ENCODE peak calls at places on chromosomes 2 and 18, in six cellular contexts. One of them, this sample, is unnamed.

GRCh38 chr2:112811841-112812306 is 24.7 kb downstream of the IL1B start:
- DNase-seq in lower leg skin: no peak
- DNase-seq in pancreas: no peak
- DNase-seq in ovary: no peak
- DNase-seq in prostate gland: no peak
- DNase-seq in HepG2: peak; percentile 24
- DNase-seq in this sample: no peak

GRCh38 chr18:78406743-78407455 is 572.7 kb upstream of the SALL3 start:
- DNase-seq in ovary: no peak
- DNase-seq in pancreas: peak; percentile 25
- DNase-seq in lower leg skin: peak; percentile 72
- DNase-seq in prostate gland: peak; percentile 87
- DNase-seq in HepG2: no peak
- DNase-seq in this sample: no peak

GRCh38 chr2:121099329-121100318 is 185.4 kb downstream of the TFCP2L1 start:
- DNase-seq in prostate gland: no peak
- DNase-seq in ovary: no peak
- DNase-seq in pancreas: no peak
- DNase-seq in lower leg skin: no peak
- DNase-seq in HepG2: no peak
- DNase-seq in this sample: no peak

GRCh38 chr18:3713708-3714107 is 263.7 kb downstream of the TGIF1 start:
- DNase-seq in ovary: no peak
- DNase-seq in prostate gland: no peak
- DNase-seq in HepG2: no peak
- DNase-seq in pancreas: no peak
- DNase-seq in lower leg skin: no peak
- DNase-seq in this sample: no peak

GRCh38 chr18:67132919-67133318 is 383.6 kb downstream of the DSEL start:
- DNase-seq in ovary: no peak
- DNase-seq in pancreas: no peak
- DNase-seq in HepG2: no peak
- DNase-seq in prostate gland: no peak
- DNase-seq in lower leg skin: no peak
- DNase-seq in this sample: no peak

GRCh38 chr2:143513081-143513480 is 383.9 kb downstream of the ARHGAP15 start:
- DNase-seq in lower leg skin: no peak
- DNase-seq in prostate gland: no peak
- DNase-seq in ovary: peak; percentile 68
- DNase-seq in HepG2: peak; percentile 16
- DNase-seq in pancreas: no peak
- DNase-seq in this sample: no peak

GRCh38 chr18:24293254-24293653 is 104.4 kb downstream of the OSBPL1A start:
- DNase-seq in prostate gland: no peak
- DNase-seq in pancreas: no peak
- DNase-seq in HepG2: no peak
- DNase-seq in ovary: no peak
- DNase-seq in lower leg skin: no peak
- DNase-seq in this sample: no peak

GRCh38 chr2:121266543-121267106 is 18.4 kb downstream of the TFCP2L1 start:
- DNase-seq in lower leg skin: peak; percentile 14
- DNase-seq in prostate gland: no peak
- DNase-seq in pancreas: no peak
- DNase-seq in ovary: no peak
- DNase-seq in HepG2: no peak
- DNase-seq in this sample: no peak

GRCh38 chr2:25851740-25852503 is 26.4 kb downstream of the ASXL2 start:
- DNase-seq in lower leg skin: no peak
- DNase-seq in ovary: no peak
- DNase-seq in prostate gland: no peak
- DNase-seq in pancreas: no peak
- DNase-seq in HepG2: peak; percentile 86
- DNase-seq in this sample: no peak

GRCh38 chr2:63572001-63572400 is 16.3 kb downstream of the WDPCP start:
- DNase-seq in HepG2: no peak
- DNase-seq in lower leg skin: no peak
- DNase-seq in prostate gland: no peak
- DNase-seq in ovary: no peak
- DNase-seq in pancreas: no peak
- DNase-seq in this sample: no peak

GRCh38 chr18:29418136-29418535 is 1241.2 kb upstream of the CDH2 start:
- DNase-seq in lower leg skin: no peak
- DNase-seq in prostate gland: no peak
- DNase-seq in HepG2: no peak
- DNase-seq in ovary: no peak
- DNase-seq in pancreas: no peak
- DNase-seq in this sample: no peak

GRCh38 chr2:207260947-207261346 is 95.2 kb upstream of the KLF7 start:
- DNase-seq in prostate gland: no peak
- DNase-seq in pancreas: no peak
- DNase-seq in HepG2: no peak
- DNase-seq in lower leg skin: no peak
- DNase-seq in ovary: no peak
- DNase-seq in this sample: no peak

GRCh38 chr18:48539406-48540328 is 836 bp downstream of the CTIF start:
- DNase-seq in HepG2: no peak
- DNase-seq in pancreas: no peak
- DNase-seq in ovary: peak; percentile 61
- DNase-seq in prostate gland: no peak
- DNase-seq in lower leg skin: peak; percentile 90
- DNase-seq in this sample: peak; percentile 26

GRCh38 chr2:3662239-3662638 is 4.2 kb downstream of the ALLC start:
- DNase-seq in HepG2: no peak
- DNase-seq in ovary: no peak
- DNase-seq in pancreas: no peak
- DNase-seq in prostate gland: no peak
- DNase-seq in lower leg skin: peak; percentile 34
- DNase-seq in this sample: no peak

GRCh38 chr2:73283545-73284295 is 558 bp downstream of the FBXO41 start:
- DNase-seq in prostate gland: no peak
- DNase-seq in pancreas: no peak
- DNase-seq in HepG2: no peak
- DNase-seq in lower leg skin: peak; percentile 81
- DNase-seq in ovary: no peak
- DNase-seq in this sample: no peak

GRCh38 chr2:61044596-61044995 is 21.1 kb upstream of the SANBR start:
- DNase-seq in HepG2: no peak
- DNase-seq in pancreas: no peak
- DNase-seq in prostate gland: no peak
- DNase-seq in ovary: no peak
- DNase-seq in lower leg skin: no peak
- DNase-seq in this sample: no peak

GRCh38 chr2:134421556-134422328 is 167.9 kb downstream of the MGAT5 start:
- DNase-seq in lower leg skin: no peak
- DNase-seq in ovary: no peak
- DNase-seq in pancreas: no peak
- DNase-seq in prostate gland: no peak
- DNase-seq in HepG2: no peak
- DNase-seq in this sample: no peak

GRCh38 chr2:197328461-197328860 is 17.9 kb upstream of the ANKRD44 start:
- DNase-seq in ovary: no peak
- DNase-seq in lower leg skin: no peak
- DNase-seq in HepG2: no peak
- DNase-seq in prostate gland: no peak
- DNase-seq in pancreas: no peak
- DNase-seq in this sample: no peak

GRCh38 chr18:36465970-36466369 is 168.5 kb downstream of the FHOD3 start:
- DNase-seq in prostate gland: no peak
- DNase-seq in HepG2: no peak
- DNase-seq in pancreas: no peak
- DNase-seq in lower leg skin: no peak
- DNase-seq in ovary: no peak
- DNase-seq in this sample: no peak

GRCh38 chr2:224042191-224042696 is 3.2 kb upstream of the SERPINE2 start:
- DNase-seq in prostate gland: no peak
- DNase-seq in HepG2: no peak
- DNase-seq in ovary: peak; percentile 43
- DNase-seq in pancreas: no peak
- DNase-seq in lower leg skin: no peak
- DNase-seq in this sample: no peak

GRCh38 chr2:186617771-186618170 is 27.9 kb downstream of the ITGAV start:
- DNase-seq in ovary: no peak
- DNase-seq in prostate gland: no peak
- DNase-seq in HepG2: no peak
- DNase-seq in lower leg skin: no peak
- DNase-seq in pancreas: no peak
- DNase-seq in this sample: no peak

GRCh38 chr2:215793747-215794595 is 219.4 kb downstream of the MREG start:
- DNase-seq in pancreas: peak; percentile 27
- DNase-seq in lower leg skin: no peak
- DNase-seq in prostate gland: no peak
- DNase-seq in ovary: no peak
- DNase-seq in HepG2: peak; percentile 100
- DNase-seq in this sample: no peak

GRCh38 chr2:112032615-112033457 is 22.2 kb upstream of the TMEM87B start:
- DNase-seq in ovary: peak; percentile 46
- DNase-seq in lower leg skin: no peak
- DNase-seq in HepG2: no peak
- DNase-seq in prostate gland: peak; percentile 75
- DNase-seq in pancreas: peak; percentile 73
- DNase-seq in this sample: no peak

GRCh38 chr2:182540236-182540635 is 113.4 kb upstream of the PDE1A start:
- DNase-seq in pancreas: no peak
- DNase-seq in ovary: no peak
- DNase-seq in prostate gland: no peak
- DNase-seq in lower leg skin: no peak
- DNase-seq in HepG2: no peak
- DNase-seq in this sample: no peak

GRCh38 chr18:12744103-12744502 is 41.3 kb downstream of the PSMG2 start:
- DNase-seq in prostate gland: no peak
- DNase-seq in pancreas: no peak
- DNase-seq in HepG2: peak; percentile 64
- DNase-seq in ovary: no peak
- DNase-seq in lower leg skin: no peak
- DNase-seq in this sample: no peak

GRCh38 chr2:224807153-224807964 is 91.2 kb upstream of the CCDC195 start:
- DNase-seq in ovary: no peak
- DNase-seq in pancreas: no peak
- DNase-seq in HepG2: no peak
- DNase-seq in prostate gland: no peak
- DNase-seq in lower leg skin: no peak
- DNase-seq in this sample: no peak

GRCh38 chr2:44244135-44244871 is 31.0 kb upstream of the SLC3A1 start:
- DNase-seq in ovary: peak; percentile 51
- DNase-seq in pancreas: peak; percentile 77
- DNase-seq in HepG2: peak; percentile 77
- DNase-seq in lower leg skin: no peak
- DNase-seq in prostate gland: peak; percentile 77
- DNase-seq in this sample: no peak

GRCh38 chr2:143830476-143830875 is 689.4 kb downstream of the ZEB2 start:
- DNase-seq in pancreas: no peak
- DNase-seq in ovary: no peak
- DNase-seq in prostate gland: no peak
- DNase-seq in HepG2: no peak
- DNase-seq in lower leg skin: no peak
- DNase-seq in this sample: no peak

GRCh38 chr2:113851640-113852039 is 38.2 kb upstream of the ACTR3 start:
- DNase-seq in prostate gland: no peak
- DNase-seq in HepG2: no peak
- DNase-seq in lower leg skin: no peak
- DNase-seq in pancreas: peak; percentile 40
- DNase-seq in ovary: peak; percentile 33
- DNase-seq in this sample: no peak

GRCh38 chr2:223469270-223470057 is 132.7 kb downstream of the SCG2 start:
- DNase-seq in ovary: no peak
- DNase-seq in lower leg skin: peak; percentile 89
- DNase-seq in HepG2: no peak
- DNase-seq in prostate gland: no peak
- DNase-seq in pancreas: no peak
- DNase-seq in this sample: no peak

GRCh38 chr18:38695559-38696270 is 1130.1 kb upstream of the CELF4 start:
- DNase-seq in pancreas: no peak
- DNase-seq in lower leg skin: no peak
- DNase-seq in prostate gland: no peak
- DNase-seq in ovary: no peak
- DNase-seq in HepG2: no peak
- DNase-seq in this sample: no peak

GRCh38 chr2:149160701-149161217 is 122.3 kb downstream of the LYPD6B start:
- DNase-seq in pancreas: no peak
- DNase-seq in HepG2: no peak
- DNase-seq in ovary: no peak
- DNase-seq in lower leg skin: no peak
- DNase-seq in prostate gland: no peak
- DNase-seq in this sample: no peak

GRCh38 chr18:7281579-7281978 is 50.7 kb downstream of the LRRC30 start:
- DNase-seq in HepG2: no peak
- DNase-seq in lower leg skin: no peak
- DNase-seq in prostate gland: no peak
- DNase-seq in pancreas: no peak
- DNase-seq in ovary: no peak
- DNase-seq in this sample: no peak

GRCh38 chr2:133641497-133641896 is 73.2 kb upstream of the NCKAP5 start:
- DNase-seq in HepG2: no peak
- DNase-seq in lower leg skin: peak; percentile 90
- DNase-seq in ovary: no peak
- DNase-seq in prostate gland: peak; percentile 89
- DNase-seq in pancreas: no peak
- DNase-seq in this sample: no peak

GRCh38 chr2:104965900-104966299 is 72.0 kb upstream of the MRPS9 start:
- DNase-seq in pancreas: no peak
- DNase-seq in HepG2: no peak
- DNase-seq in prostate gland: no peak
- DNase-seq in lower leg skin: no peak
- DNase-seq in ovary: no peak
- DNase-seq in this sample: no peak
- TF ChIP-seq CTCF in pancreas: no peak
- TF ChIP-seq CTCF in HepG2: no peak
- TF ChIP-seq CTCF in prostate gland: no peak
- TF ChIP-seq CTCF in lower leg skin: no peak
- TF ChIP-seq CTCF in ovary: no peak
- TF ChIP-seq CTCF in this sample: no peak

GRCh38 chr2:150599889-150600288 is 112.4 kb upstream of the RND3 start:
- DNase-seq in ovary: no peak
- DNase-seq in HepG2: no peak
- DNase-seq in prostate gland: no peak
- DNase-seq in lower leg skin: no peak
- DNase-seq in pancreas: no peak
- DNase-seq in this sample: no peak
- TF ChIP-seq CTCF in ovary: no peak
- TF ChIP-seq CTCF in HepG2: no peak
- TF ChIP-seq CTCF in prostate gland: no peak
- TF ChIP-seq CTCF in lower leg skin: no peak
- TF ChIP-seq CTCF in pancreas: no peak
- TF ChIP-seq CTCF in this sample: no peak

GRCh38 chr2:75720525-75720924 is 9.8 kb upstream of the GCFC2 start:
- DNase-seq in prostate gland: no peak
- DNase-seq in ovary: no peak
- DNase-seq in pancreas: no peak
- DNase-seq in HepG2: no peak
- DNase-seq in lower leg skin: no peak
- DNase-seq in this sample: no peak
- TF ChIP-seq CTCF in prostate gland: no peak
- TF ChIP-seq CTCF in ovary: no peak
- TF ChIP-seq CTCF in pancreas: no peak
- TF ChIP-seq CTCF in HepG2: no peak
- TF ChIP-seq CTCF in lower leg skin: no peak
- TF ChIP-seq CTCF in this sample: no peak

GRCh38 chr2:62410015-62410453 is 96.0 kb downstream of the TMEM17 start:
- DNase-seq in lower leg skin: no peak
- DNase-seq in prostate gland: no peak
- DNase-seq in ovary: no peak
- DNase-seq in HepG2: no peak
- DNase-seq in pancreas: no peak
- DNase-seq in this sample: no peak
- TF ChIP-seq CTCF in lower leg skin: no peak
- TF ChIP-seq CTCF in prostate gland: no peak
- TF ChIP-seq CTCF in ovary: no peak
- TF ChIP-seq CTCF in HepG2: peak; percentile 63
- TF ChIP-seq CTCF in pancreas: no peak
- TF ChIP-seq CTCF in this sample: no peak